ENCODE peak calls at places on chromosomes 1 and 21, in eight cellular contexts. F, I, C, D, Q, A, V and G are unnamed samples.

GRCh38 chr1:119787776-119788175 is 19.1 kb upstream of the HMGCS2 start:
- DNase-seq in F (no peak), I (no peak), C (no peak), D (no peak), Q (no peak), A (no peak), V (no peak), G (no peak)

GRCh38 chr1:9438431-9439073 is 100.7 kb upstream of the SLC25A33 start:
- DNase-seq in F (no peak), I (peak; percentile 96), C (no peak), D (no peak), Q (peak; percentile 28), A (no peak), V (no peak), G (peak; percentile 58)

GRCh38 chr21:35343046-35343816 is 294.1 kb upstream of the RUNX1 start:
- DNase-seq in F (no peak), I (no peak), C (no peak), D (no peak), Q (no peak), A (no peak), V (no peak), G (no peak)

GRCh38 chr1:163436133-163436532 is 114.4 kb downstream of the NUF2 start:
- DNase-seq in F (no peak), I (no peak), C (no peak), D (no peak), Q (no peak), A (no peak), V (no peak), G (no peak)

GRCh38 chr1:23957096-23957495 is 2.5 kb upstream of the PNRC2 start:
- DNase-seq in F (no peak), I (peak; percentile 90), C (no peak), D (no peak), Q (no peak), A (no peak), V (no peak), G (no peak)

GRCh38 chr1:53398585-53399365 is 60.4 kb upstream of the DMRTB1 start:
- DNase-seq in F (no peak), I (no peak), C (peak; percentile 39), D (no peak), Q (no peak), A (no peak), V (no peak), G (no peak)

GRCh38 chr1:26780344-26780957 is 7.3 kb upstream of the PIGV start:
- DNase-seq in F (no peak), I (no peak), C (no peak), D (no peak), Q (no peak), A (no peak), V (no peak), G (no peak)

GRCh38 chr1:176111835-176112234 is 95.3 kb downstream of the COP1 start:
- DNase-seq in F (no peak), I (no peak), C (no peak), D (no peak), Q (no peak), A (no peak), V (no peak), G (no peak)

GRCh38 chr1:61361971-61362370 is 279.6 kb downstream of the NFIA start:
- DNase-seq in F (no peak), I (no peak), C (no peak), D (no peak), Q (no peak), A (no peak), V (no peak), G (no peak)